ENCODE peak calls at places on chromosomes 5 and 9, in eight cellular contexts. S is IMR-90, Q is K562, W is GM12878, P is A549, K is HepG2, Z is SK-N-SH, L is H1. D is an unnamed sample.

GRCh38 chr5:147446528-147446927 is 63.3 kb downstream of the DPYSL3 start:
- DNase-seq in W (no peak), S (peak), K (no peak), Z (no peak), L (no peak), P (no peak), Q (no peak), D (no peak)

GRCh38 chr5:1217596-1218206 is 7.5 kb upstream of the SLC6A18 start:
- DNase-seq in W (no peak), P (no peak), S (no peak), Q (no peak), Z (no peak), L (no peak), K (no peak), D (no peak)

GRCh38 chr9:72843525-72844439 is 109.1 kb downstream of the ALDH1A1 start:
- DNase-seq in Z (no peak), Q (no peak), W (no peak), P (peak), S (no peak), K (peak), L (no peak), D (no peak)

GRCh38 chr5:68169898-68170297 is 45.7 kb upstream of the PIK3R1 start:
- DNase-seq in K (no peak), L (no peak), W (no peak), Q (no peak), S (no peak), P (no peak), Z (no peak), D (no peak)

GRCh38 chr5:155700333-155700732 is 626.6 kb upstream of the SGCD start:
- DNase-seq in Q (no peak), S (no peak), K (no peak), Z (no peak), L (no peak), P (peak), W (no peak), D (no peak)

GRCh38 chr5:121366515-121366914 is 485.2 kb upstream of the FTMT start:
- DNase-seq in L (no peak), S (peak), W (no peak), P (peak), Q (no peak), K (no peak), Z (no peak), D (no peak)

GRCh38 chr9:131447600-131447999 is 53.7 kb downstream of the PRRC2B start:
- DNase-seq in S (no peak), W (no peak), K (no peak), P (no peak), Q (no peak), L (no peak), Z (no peak), D (no peak)

GRCh38 chr5:35783551-35783950 is 73.1 kb upstream of the IL7R start:
- DNase-seq in L (no peak), W (no peak), K (no peak), P (no peak), Q (no peak), S (no peak), Z (no peak), D (no peak)

GRCh38 chr5:147631428-147631985 is 121.6 kb upstream of the DPYSL3 start:
- DNase-seq in L (no peak), P (no peak), W (no peak), Z (no peak), S (no peak), K (no peak), Q (no peak), D (no peak)

GRCh38 chr5:140311011-140311467 is 8.1 kb upstream of the PFDN1 start:
- DNase-seq in S (peak), K (peak), Q (peak), P (peak), Z (no peak), W (no peak), L (no peak), D (no peak)

GRCh38 chr5:86679529-86679928 is 61.8 kb downstream of the COX7C start:
- DNase-seq in P (peak), L (no peak), W (no peak), S (peak), Q (peak), Z (peak), K (peak), D (peak)

GRCh38 chr9:101400120-101400519 is 1.5 kb downstream of the ZNF189 start:
- DNase-seq in S (no peak), L (no peak), Z (no peak), K (no peak), P (no peak), Q (peak), W (no peak), D (no peak)

GRCh38 chr5:179865471-179866240 is 7.0 kb upstream of the MRNIP start:
- DNase-seq in S (no peak), P (no peak), L (no peak), K (no peak), Z (no peak), Q (no peak), W (no peak), D (no peak)

GRCh38 chr9:69078581-69078980 is 43.0 kb downstream of the FXN start:
- DNase-seq in S (no peak), Q (no peak), P (no peak), Z (no peak), W (no peak), L (no peak), K (no peak), D (no peak)

GRCh38 chr5:148998174-148998797 is 64.6 kb downstream of the SH3TC2 start:
- DNase-seq in S (peak), L (no peak), Q (peak), K (peak), P (peak), W (no peak), Z (peak), D (peak)

GRCh38 chr5:82885657-82886389 is 191.4 kb downstream of the TMEM167A start:
- DNase-seq in Q (no peak), S (peak), W (peak), L (no peak), K (no peak), P (peak), Z (no peak), D (no peak)

GRCh38 chr5:67679184-67679855 is 482.7 kb upstream of the CD180 start:
- DNase-seq in K (no peak), Q (no peak), W (no peak), Z (no peak), L (no peak), P (no peak), S (no peak), D (no peak)

GRCh38 chr9:4796988-4797956 is 4.5 kb downstream of the RCL1 start:
- DNase-seq in W (no peak), K (peak), Z (peak), L (no peak), Q (peak), P (peak), S (peak), D (peak)

GRCh38 chr9:107707419-107707837 is 217.9 kb upstream of the KLF4 start:
- DNase-seq in L (no peak), S (peak), Z (no peak), Q (no peak), W (no peak), P (peak), K (no peak), D (no peak)

GRCh38 chr9:129602598-129603415 is 18.1 kb downstream of the C9orf50 start:
- DNase-seq in K (no peak), L (no peak), P (peak), S (no peak), Z (no peak), Q (no peak), W (no peak), D (no peak)

GRCh38 chr5:132054031-132054696 is 6.3 kb upstream of the IL3 start:
- DNase-seq in P (no peak), Q (no peak), S (no peak), Z (no peak), L (no peak), K (no peak), W (no peak), D (no peak)
- TF ChIP-seq RAD21 in P (no peak), Q (no peak), S (no peak), Z (no peak), L (no peak), K (no peak), W (no peak), D (no peak)

GRCh38 chr5:142905375-142905774 is 135.2 kb downstream of the ARHGAP26 start:
- DNase-seq in L (no peak), S (peak), P (no peak), K (no peak), Z (no peak), Q (no peak), W (no peak), D (no peak)

GRCh38 chr5:142900926-142901325 is 130.7 kb downstream of the ARHGAP26 start:
- DNase-seq in Q (no peak), S (peak), L (no peak), W (no peak), K (no peak), P (no peak), Z (no peak), D (no peak)

GRCh38 chr5:142902188-142902965 is 132.2 kb downstream of the ARHGAP26 start:
- DNase-seq in S (no peak), Q (no peak), L (no peak), Z (no peak), K (no peak), P (no peak), W (no peak), D (no peak)

GRCh38 chr5:142904421-142904820 is 134.2 kb downstream of the ARHGAP26 start:
- DNase-seq in P (no peak), K (no peak), L (no peak), W (no peak), Q (no peak), S (no peak), Z (no peak), D (no peak)

GRCh38 chr5:142901476-142902187 is 131.5 kb downstream of the ARHGAP26 start:
- DNase-seq in L (no peak), Q (no peak), K (no peak), S (no peak), Z (no peak), W (no peak), P (no peak), D (no peak)
- H3K27ac ChIP-seq in L (no peak), Q (no peak), K (no peak), S (peak), Z (no peak), W (no peak), P (no peak), D (no peak)

GRCh38 chr5:61949054-61949679 is 356.8 kb upstream of the KIF2A start:
- DNase-seq in P (no peak), L (no peak), Q (no peak), W (no peak), K (no peak), Z (no peak), S (no peak), D (no peak)
- TF ChIP-seq RAD21 in P (no peak), L (no peak), Q (no peak), W (no peak), K (no peak), Z (no peak), S (no peak), D (no peak)

GRCh38 chr9:95605826-95606555 is 89.2 kb upstream of the PTCH1 start:
- DNase-seq in K (no peak), P (peak), Q (no peak), L (no peak), S (no peak), W (no peak), Z (peak), D (no peak)

GRCh38 chr9:95609426-95609825 is 92.7 kb upstream of the PTCH1 start:
- DNase-seq in W (no peak), P (no peak), K (no peak), L (no peak), Z (no peak), S (no peak), Q (no peak), D (no peak)

GRCh38 chr9:95610006-95610785 is 93.4 kb upstream of the PTCH1 start:
- DNase-seq in K (no peak), L (no peak), P (no peak), W (no peak), Q (no peak), Z (no peak), S (no peak), D (no peak)

GRCh38 chr9:95606951-95607350 is 90.2 kb upstream of the PTCH1 start:
- DNase-seq in Q (no peak), P (no peak), S (no peak), Z (no peak), L (no peak), W (no peak), K (no peak), D (no peak)

DNA sequence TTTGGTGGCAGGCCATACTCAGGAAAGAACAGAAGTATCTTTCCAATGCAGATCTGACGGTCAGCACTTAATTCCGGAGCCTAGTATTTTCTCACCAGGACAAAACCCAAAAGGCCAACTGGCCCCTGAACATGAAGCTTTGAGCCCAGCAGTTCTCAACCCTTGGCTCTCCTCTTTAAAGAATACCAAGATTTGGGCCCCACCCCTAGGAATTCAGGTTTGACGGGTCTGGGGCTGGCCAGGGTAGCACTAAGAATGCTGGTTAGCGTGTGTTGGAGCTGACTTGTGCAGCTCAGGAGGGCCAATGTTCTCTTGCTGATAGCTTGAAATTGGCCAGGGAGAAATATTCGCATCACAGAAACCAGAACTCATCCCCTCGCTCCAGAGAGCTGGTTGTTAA is 88.3 kb upstream of the PTCH1 start:
- DNase-seq in Z (no peak), K (no peak), S (no peak), L (no peak), W (no peak), Q (no peak), P (no peak), D (no peak)
- H3K27ac ChIP-seq in Z (no peak), K (no peak), S (no peak), L (no peak), W (no peak), Q (no peak), P (no peak), D (no peak)

GRCh38 chr9:134602547-134603362 is 38.8 kb upstream of the COL5A1 start:
- DNase-seq in L (peak), S (peak), Q (no peak), P (peak), W (no peak), K (peak), Z (peak), D (peak)
- TF ChIP-seq RAD21 in L (no peak), S (peak), Q (no peak), P (peak), W (no peak), K (no peak), Z (no peak), D (no peak)

GRCh38 chr5:113280541-113280940 is 154.2 kb downstream of the TSSK1B start:
- DNase-seq in Z (no peak), W (no peak), P (no peak), S (no peak), L (no peak), Q (no peak), K (no peak), D (no peak)

GRCh38 chr5:113282470-113282869 is 152.3 kb downstream of the TSSK1B start:
- DNase-seq in L (no peak), S (no peak), P (no peak), K (no peak), W (no peak), Q (no peak), Z (no peak), D (no peak)

GRCh38 chr5:113278976-113279375 is 155.8 kb downstream of the TSSK1B start:
- DNase-seq in L (no peak), Q (no peak), S (peak), W (no peak), Z (no peak), K (no peak), P (no peak), D (no peak)

GRCh38 chr5:113283558-113283957 is 151.2 kb downstream of the TSSK1B start:
- DNase-seq in L (no peak), W (no peak), S (no peak), Z (no peak), K (no peak), P (no peak), Q (no peak), D (no peak)

DNA sequence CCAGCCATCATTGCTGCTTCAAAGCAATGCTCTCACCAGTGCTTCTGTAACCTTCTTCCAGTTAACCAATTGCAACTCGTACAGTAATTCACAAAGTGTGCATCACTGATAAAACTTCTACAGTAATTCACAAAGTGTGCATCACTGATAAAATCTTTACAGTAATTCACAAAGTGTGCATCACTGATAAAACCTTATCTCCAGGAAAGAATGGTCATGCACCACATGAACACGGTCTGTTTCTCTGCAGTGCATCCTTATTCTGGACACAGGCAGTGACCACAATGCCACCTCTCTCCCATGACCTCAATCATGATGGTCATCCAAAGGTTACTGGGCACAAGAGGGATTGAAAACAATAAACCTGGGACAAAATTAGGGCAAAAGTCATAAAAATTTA is 153.6 kb downstream of the TSSK1B start:
- DNase-seq in L (no peak), K (no peak), W (no peak), Q (no peak), P (no peak), Z (peak), S (peak), D (no peak)
- H3K27ac ChIP-seq in L (no peak), K (no peak), W (no peak), Q (no peak), P (no peak), Z (no peak), S (no peak), D (no peak)

GRCh38 chr9:109272745-109273144 is 48.1 kb downstream of the EPB41L4B start:
- DNase-seq in P (no peak), L (no peak), S (peak), W (no peak), Q (no peak), Z (no peak), K (no peak), D (no peak)
- TF ChIP-seq RAD21 in P (no peak), L (no peak), S (no peak), W (no peak), Q (no peak), Z (no peak), K (no peak), D (no peak)